ENCODE peak calls at places on chromosome 1, in eight cellular contexts. P is stimulated activated CD4-positive, alpha-beta T cell treated with anti-CD3 and anti-CD28 coated beads, Interleukin-1b, Interleukin-23, amount 100 ng/mL, for 48 hours; E is pons; U is activated naive CD8-positive, alpha-beta T cell treated with anti-CD3 and anti-CD28 coated beads for 36 hours; Q is uterus; W is T-helper 1 cell; K is neural crest cell; D is MCF 10A. F is an unnamed sample.

GRCh38 chr1:237211031-237211430 is 169.0 kb downstream of the RYR2 start:
- DNase-seq in E (no peak), P (no peak), W (no peak), Q (no peak), D (no peak), U (no peak), K (no peak), F (no peak)

GRCh38 chr1:46533179-46533864 is 18.1 kb downstream of the KNCN start:
- DNase-seq in P (peak), W (peak), U (peak), E (no peak), D (no peak), Q (peak), K (peak), F (peak)

GRCh38 chr1:43372172-43372571 is 4.4 kb upstream of the ELOVL1 start:
- DNase-seq in P (no peak), Q (no peak), D (no peak), U (no peak), K (no peak), E (no peak), W (no peak), F (no peak)

GRCh38 chr1:152410599-152410998 is 3.5 kb downstream of the CRNN start:
- DNase-seq in Q (no peak), P (no peak), K (no peak), W (no peak), U (no peak), E (no peak), D (no peak), F (no peak)

GRCh38 chr1:215380566-215380965 is 186.5 kb upstream of the KCTD3 start:
- DNase-seq in K (no peak), W (no peak), U (no peak), E (no peak), P (no peak), D (no peak), Q (no peak), F (no peak)

GRCh38 chr1:89085781-89086180 is 20.8 kb upstream of the GBP1 start:
- DNase-seq in Q (no peak), U (no peak), W (peak), K (no peak), E (peak), P (no peak), D (peak), F (peak)

GRCh38 chr1:103547840-103548239 is 22.3 kb downstream of the RNPC3 start:
- DNase-seq in P (no peak), E (no peak), K (no peak), U (no peak), Q (no peak), W (no peak), D (no peak), F (no peak)

GRCh38 chr1:9426291-9426711 is 113.0 kb upstream of the SLC25A33 start:
- DNase-seq in U (peak), W (peak), P (peak), D (no peak), Q (no peak), K (no peak), E (peak), F (peak)

GRCh38 chr1:24913616-24914225 is 16.4 kb downstream of the RUNX3 start:
- DNase-seq in U (no peak), Q (no peak), E (no peak), P (no peak), W (no peak), K (no peak), D (no peak), F (no peak)

GRCh38 chr1:173937062-173937461 is 19.9 kb upstream of the SERPINC1 start:
- DNase-seq in P (no peak), Q (no peak), K (no peak), D (no peak), E (no peak), W (no peak), U (no peak), F (no peak)

GRCh38 chr1:31478167-31478566 is 65.2 kb downstream of the SERINC2 start:
- DNase-seq in K (no peak), E (no peak), W (no peak), D (no peak), Q (no peak), P (no peak), U (no peak), F (no peak)

GRCh38 chr1:201990427-201990826 is 8.0 kb downstream of the RNPEP start:
- DNase-seq in W (no peak), K (no peak), Q (no peak), E (no peak), P (no peak), D (no peak), U (no peak), F (no peak)

GRCh38 chr1:201421041-201421440 is 489 bp downstream of the TNNI1 start:
- DNase-seq in D (no peak), U (no peak), E (no peak), K (no peak), P (no peak), W (no peak), Q (no peak), F (no peak)